ENCODE peak calls at places on chromosomes 11 and 22, in four cellular contexts. P is tibial nerve, K is uterus, J is IMR-90. U is an unnamed sample.

GRCh38 chr22:44332946-44333345 is 20.2 kb upstream of the SHISAL1 start:
- DNase-seq in P (no peak), K (no peak), J (no peak), U (no peak)

GRCh38 chr11:36086366-36086765 is 142.5 kb downstream of the LDLRAD3 start:
- DNase-seq in P (no peak), K (no peak), J (no peak), U (no peak)

GRCh38 chr11:13955971-13956421 is 6.5 kb upstream of the SPON1 start:
- DNase-seq in P (peak), K (peak), J (peak), U (no peak)

GRCh38 chr11:61893981-61894380 is 2.6 kb upstream of the FADS3 start:
- DNase-seq in P (no peak), K (no peak), J (peak), U (no peak)

GRCh38 chr11:68968306-68969255 is 12.2 kb downstream of the MRGPRD start:
- DNase-seq in P (no peak), K (peak), J (no peak), U (no peak)

GRCh38 chr11:57307666-57308270 is 17.0 kb downstream of the TNKS1BP1 start:
- DNase-seq in P (no peak), K (no peak), J (no peak), U (no peak)

GRCh38 chr11:66311470-66311964 is 5.3 kb downstream of the CD248 start:
- DNase-seq in P (no peak), K (no peak), J (no peak), U (no peak)

GRCh38 chr11:67558084-67558772 is 25.4 kb upstream of the GSTP1 start:
- DNase-seq in P (no peak), K (no peak), J (no peak), U (no peak)

GRCh38 chr11:35040221-35040942 is 98.6 kb upstream of the CD44 start:
- DNase-seq in P (no peak), K (no peak), J (peak), U (no peak)

GRCh38 chr11:87600938-87601337 is 563.2 kb downstream of the TMEM135 start:
- DNase-seq in P (no peak), K (no peak), J (no peak), U (no peak)

GRCh38 chr22:25368271-25368670 is 148.8 kb downstream of the CRYBB2 start:
- DNase-seq in P (no peak), K (peak), J (peak), U (no peak)

GRCh38 chr11:14342906-14343305 is 16.1 kb downstream of the RRAS2 start:
- DNase-seq in P (no peak), K (no peak), J (peak), U (no peak)

GRCh38 chr22:30228509-30229359 is 17.8 kb downstream of the LIF start:
- DNase-seq in P (no peak), K (no peak), J (no peak), U (no peak)

GRCh38 chr11:131186629-131187075 is 183.8 kb upstream of the NTM start:
- DNase-seq in P (no peak), K (no peak), J (no peak), U (no peak)

GRCh38 chr11:116696381-116696941 is 76.3 kb downstream of the BUD13 start:
- DNase-seq in P (no peak), K (peak), J (no peak), U (peak)

GRCh38 chr22:16866167-16866566 is 41.0 kb upstream of the XKR3 start:
- DNase-seq in P (no peak), K (no peak), J (no peak), U (no peak)

GRCh38 chr22:43697894-43698293 is 114.2 kb downstream of the EFCAB6 start:
- DNase-seq in P (no peak), K (no peak), J (no peak), U (no peak)

GRCh38 chr11:121194731-121195596 is 93.9 kb downstream of the TECTA start:
- DNase-seq in P (peak), K (peak), J (peak), U (peak)

GRCh38 chr11:61754534-61755482 is 2.4 kb downstream of the MYRF start:
- DNase-seq in P (no peak), K (peak), J (peak), U (no peak)

GRCh38 chr11:117597083-117597482 is 199.9 kb downstream of the DSCAML1 start:
- DNase-seq in P (no peak), K (no peak), J (peak), U (no peak)

GRCh38 chr22:17120711-17121234 is 387 bp downstream of the TMEM121B start:
- DNase-seq in P (no peak), K (no peak), J (no peak), U (no peak)

GRCh38 chr22:29782061-29782845 is 15.1 kb downstream of the UQCR10 start:
- DNase-seq in P (no peak), K (peak), J (peak), U (peak)

GRCh38 chr11:1196516-1197391 is 26.1 kb upstream of the MUC5B start:
- DNase-seq in P (no peak), K (peak), J (no peak), U (peak)

GRCh38 chr11:133081020-133081419 is 451.3 kb downstream of the OPCML start:
- DNase-seq in P (no peak), K (no peak), J (no peak), U (no peak)

GRCh38 chr11:111422494-111423249 is 43.6 kb upstream of the POU2AF1 start:
- DNase-seq in P (peak), K (peak), J (peak), U (peak)

GRCh38 chr11:33598426-33599069 is 102.1 kb downstream of the C11orf91 start:
- DNase-seq in P (no peak), K (no peak), J (no peak), U (no peak)

GRCh38 chr22:46127556-46127955 is 22.8 kb upstream of the PPARA start:
- DNase-seq in P (no peak), K (no peak), J (no peak), U (no peak)

GRCh38 chr22:46131151-46131587 is 19.2 kb upstream of the PPARA start:
- DNase-seq in P (no peak), K (peak), J (no peak), U (no peak)

GRCh38 chr22:46126853-46127385 is 23.4 kb upstream of the PPARA start:
- DNase-seq in P (no peak), K (no peak), J (no peak), U (no peak)

GRCh38 chr22:46128606-46129005 is 21.7 kb upstream of the PPARA start:
- DNase-seq in P (no peak), K (no peak), J (no peak), U (no peak)

GRCh38 chr22:46129390-46130041 is 20.8 kb upstream of the PPARA start:
- DNase-seq in P (no peak), K (peak), J (no peak), U (no peak)
- TF ChIP-seq POLR2A in P (no peak), K (no peak), J (no peak), U (no peak)

DNA sequence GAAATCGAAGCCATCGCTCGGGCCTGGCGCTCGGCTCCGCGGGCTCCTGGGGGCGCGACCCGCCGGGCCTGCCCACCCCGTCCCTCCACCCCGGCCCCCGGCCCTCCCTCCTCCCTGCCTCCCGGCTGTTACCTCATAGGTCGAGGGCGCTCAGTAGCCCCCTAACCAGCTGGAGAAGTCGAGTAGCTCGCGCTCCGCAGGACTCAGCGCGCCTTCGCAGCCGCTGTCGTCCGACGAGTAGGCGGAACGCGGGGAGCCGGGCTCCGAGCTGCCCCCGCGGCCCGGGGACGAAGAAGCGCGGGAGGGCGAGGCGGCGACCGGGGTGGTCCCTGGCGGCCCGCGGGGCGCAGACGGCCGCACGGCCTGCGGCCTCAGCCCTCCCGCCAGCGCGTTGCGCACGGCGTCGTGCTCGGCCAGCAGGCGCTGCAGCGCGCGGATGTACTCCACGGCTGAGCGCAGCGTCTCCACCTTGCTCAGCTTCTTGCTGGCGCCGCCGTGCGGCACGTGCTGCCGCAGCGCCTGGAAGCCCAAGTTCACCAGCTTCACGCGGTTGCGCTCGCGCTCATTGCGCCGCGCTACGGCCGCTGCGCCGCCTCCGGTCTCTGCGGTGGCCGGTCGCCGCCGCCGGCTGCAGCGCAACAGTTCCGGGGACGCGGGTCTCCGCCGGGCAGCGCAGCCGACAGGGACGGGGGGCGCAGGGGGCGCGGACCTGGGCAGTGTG is 627 bp downstream of the ASCL2 start:
- DNase-seq in P (peak), K (peak), J (peak), U (peak)
- TF ChIP-seq CTCF in P (no peak), K (peak), J (no peak), U (no peak)

GRCh38 chr11:64837887-64838351 is 6.5 kb downstream of the CDC42BPG start:
- DNase-seq in P (no peak), K (no peak), J (no peak), U (no peak)
- TF ChIP-seq POLR2A in P (no peak), K (no peak), J (no peak), U (no peak)

GRCh38 chr11:8263109-8263768 is 439 bp downstream of the LMO1 start:
- DNase-seq in P (no peak), K (no peak), J (no peak), U (no peak)

GRCh38 chr11:8262552-8263108 is 1.0 kb downstream of the LMO1 start:
- DNase-seq in P (no peak), K (peak), J (peak), U (no peak)

GRCh38 chr11:8265681-8266241 is 2.1 kb upstream of the LMO1 start:
- DNase-seq in P (no peak), K (peak), J (no peak), U (no peak)

GRCh38 chr11:8261921-8262551 is 1.6 kb downstream of the LMO1 start:
- DNase-seq in P (no peak), K (no peak), J (no peak), U (no peak)

GRCh38 chr11:8263769-8264410 is at the start of gene LMO1:
- DNase-seq in P (peak), K (peak), J (peak), U (peak)
- TF ChIP-seq CTCF in P (peak), K (peak), J (peak), U (no peak)

GRCh38 chr11:71530602-71531001 is 3.5 kb downstream of the KRTAP5-7 start:
- DNase-seq in P (no peak), K (no peak), J (no peak), U (peak)
- TF ChIP-seq POLR2A in P (no peak), K (no peak), J (no peak), U (no peak)

DNA sequence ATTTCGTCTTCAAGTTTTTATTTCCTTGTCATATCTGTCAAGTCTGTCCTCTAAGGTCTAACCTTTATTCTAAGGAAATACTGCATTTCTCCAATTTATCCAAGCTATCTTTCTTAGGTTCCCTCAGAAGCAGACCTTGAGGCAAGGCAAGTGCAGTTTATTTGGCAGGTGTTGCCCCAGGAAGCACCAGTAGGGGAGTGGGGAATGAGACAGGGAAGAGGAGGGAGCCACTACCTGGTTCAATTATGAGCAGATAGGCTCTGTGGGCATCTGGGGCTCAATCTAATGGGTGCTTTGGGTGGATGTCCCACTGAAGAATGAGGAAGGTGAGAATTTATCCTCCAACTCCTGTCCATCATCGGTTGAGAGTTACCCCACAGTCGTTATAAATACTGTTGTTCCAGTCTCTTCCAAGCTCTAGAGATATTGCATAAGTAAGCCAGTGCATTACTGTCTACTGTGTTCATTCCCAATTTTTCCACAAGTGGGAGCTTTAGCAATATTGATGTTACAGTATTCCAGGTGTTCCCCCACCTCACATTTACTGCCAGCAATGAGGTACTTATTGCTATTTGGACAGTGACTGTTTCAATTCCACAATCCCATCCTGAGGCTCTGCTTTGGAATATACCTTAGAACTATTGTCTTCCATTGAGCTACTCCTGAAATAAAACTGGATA is 154.9 kb upstream of the CEP126 start:
- DNase-seq in P (no peak), K (no peak), J (peak), U (no peak)
- TF ChIP-seq CTCF in P (no peak), K (no peak), J (peak), U (no peak)

U was measured in lower leg skin.